ENCODE peak calls at places on chromosomes 16 and 17, in ten cellular contexts. Q is esophagus muscularis mucosa, U is psoas muscle, X is mesenchymal stem cell, V is ovary, A is transverse colon, G is NT2/D1, S is adipocyte, R is heart right ventricle, W is fibroblast of villous mesenchyme. B is an unnamed sample.

GRCh38 chr16:49019081-49019633 is 262.5 kb downstream of the CBLN1 start:
- DNase-seq in Q (no peak), U (no peak), X (no peak), V (no peak), A (no peak), G (no peak), S (no peak), R (no peak), W (no peak), B (no peak)

GRCh38 chr17:72182256-72182890 is 61.6 kb downstream of the SOX9 start:
- DNase-seq in Q (no peak), U (no peak), X (no peak), V (no peak), A (peak; percentile 20), G (peak; percentile 39), S (no peak), R (no peak), W (no peak), B (no peak)

GRCh38 chr16:78675312-78675711 is 575.9 kb downstream of the WWOX start:
- DNase-seq in Q (no peak), U (no peak), X (peak; percentile 93), V (no peak), A (no peak), G (no peak), S (no peak), R (no peak), W (peak; percentile 97), B (no peak)

GRCh38 chr16:66856801-66857200 is 12.6 kb downstream of the CA7 start:
- DNase-seq in Q (no peak), U (no peak), X (no peak), V (no peak), A (no peak), G (no peak), S (no peak), R (no peak), W (no peak), B (no peak)

GRCh38 chr17:44914698-44915271 is 515 bp downstream of the GFAP start:
- DNase-seq in Q (no peak), U (no peak), X (no peak), V (no peak), A (no peak), G (no peak), S (no peak), R (no peak), W (no peak), B (no peak)

GRCh38 chr16:27960619-27961295 is 102.8 kb downstream of the GSG1L start:
- DNase-seq in Q (no peak), U (no peak), X (no peak), V (no peak), A (no peak), G (no peak), S (no peak), R (no peak), W (no peak), B (no peak)

GRCh38 chr17:58153046-58153445 is 4.9 kb downstream of the OR4D1 start:
- DNase-seq in Q (no peak), U (no peak), X (no peak), V (no peak), A (peak; percentile 11), G (no peak), S (no peak), R (no peak), W (no peak), B (no peak)

GRCh38 chr16:57747496-57747895 is 11.9 kb downstream of the KATNB1 start:
- DNase-seq in Q (no peak), U (peak; percentile 24), X (no peak), V (no peak), A (no peak), G (no peak), S (no peak), R (no peak), W (no peak), B (no peak)

GRCh38 chr16:84138824-84139627 is 6.0 kb downstream of the HSDL1 start:
- DNase-seq in Q (no peak), U (peak; percentile 71), X (peak; percentile 66), V (no peak), A (no peak), G (no peak), S (peak; percentile 56), R (peak; percentile 24), W (peak; percentile 58), B (no peak)

GRCh38 chr17:66272699-66273390 is 29.6 kb upstream of the PRKCA start:
- DNase-seq in Q (no peak), U (no peak), X (peak; percentile 74), V (no peak), A (no peak), G (no peak), S (peak; percentile 78), R (no peak), W (peak; percentile 79), B (peak; percentile 49)

GRCh38 chr17:65270499-65270898 is 133.3 kb downstream of the RGS9 start:
- DNase-seq in Q (no peak), U (no peak), X (no peak), V (no peak), A (no peak), G (no peak), S (no peak), R (no peak), W (no peak), B (no peak)

GRCh38 chr16:53984936-53985335 is 281.0 kb downstream of the FTO start:
- DNase-seq in Q (no peak), U (no peak), X (no peak), V (no peak), A (no peak), G (no peak), S (no peak), R (no peak), W (no peak), B (no peak)

GRCh38 chr16:1550061-1550460 is 16.6 kb downstream of the TMEM204 start:
- DNase-seq in Q (no peak), U (no peak), X (no peak), V (no peak), A (no peak), G (no peak), S (no peak), R (no peak), W (no peak), B (no peak)

GRCh38 chr17:27340575-27340974 is 46.7 kb downstream of the WSB1 start:
- DNase-seq in Q (no peak), U (no peak), X (no peak), V (no peak), A (no peak), G (no peak), S (no peak), R (no peak), W (no peak), B (no peak)

GRCh38 chr17:27339836-27340550 is 46.1 kb downstream of the WSB1 start:
- DNase-seq in Q (no peak), U (no peak), X (no peak), V (no peak), A (no peak), G (no peak), S (no peak), R (no peak), W (no peak), B (no peak)

GRCh38 chr17:27338536-27338985 is 44.6 kb downstream of the WSB1 start:
- DNase-seq in Q (no peak), U (no peak), X (no peak), V (no peak), A (no peak), G (no peak), S (no peak), R (no peak), W (no peak), B (no peak)

GRCh38 chr17:27340990-27341595 is 47.2 kb downstream of the WSB1 start:
- DNase-seq in Q (no peak), U (no peak), X (no peak), V (no peak), A (no peak), G (no peak), S (no peak), R (no peak), W (no peak), B (no peak)

GRCh38 chr17:27339198-27339835 is 45.4 kb downstream of the WSB1 start:
- DNase-seq in Q (no peak), U (no peak), X (no peak), V (no peak), A (no peak), G (no peak), S (no peak), R (no peak), W (no peak), B (no peak)
- H3K4me3 ChIP-seq in Q (no peak overlapping the region), U (no peak overlapping the region), X (no peak overlapping the region), V (no peak overlapping the region), A (no peak overlapping the region), G (no peak overlapping the region), S (no peak overlapping the region), R (no peak overlapping the region), W (no peak overlapping the region), B (no peak overlapping the region)

DNA sequence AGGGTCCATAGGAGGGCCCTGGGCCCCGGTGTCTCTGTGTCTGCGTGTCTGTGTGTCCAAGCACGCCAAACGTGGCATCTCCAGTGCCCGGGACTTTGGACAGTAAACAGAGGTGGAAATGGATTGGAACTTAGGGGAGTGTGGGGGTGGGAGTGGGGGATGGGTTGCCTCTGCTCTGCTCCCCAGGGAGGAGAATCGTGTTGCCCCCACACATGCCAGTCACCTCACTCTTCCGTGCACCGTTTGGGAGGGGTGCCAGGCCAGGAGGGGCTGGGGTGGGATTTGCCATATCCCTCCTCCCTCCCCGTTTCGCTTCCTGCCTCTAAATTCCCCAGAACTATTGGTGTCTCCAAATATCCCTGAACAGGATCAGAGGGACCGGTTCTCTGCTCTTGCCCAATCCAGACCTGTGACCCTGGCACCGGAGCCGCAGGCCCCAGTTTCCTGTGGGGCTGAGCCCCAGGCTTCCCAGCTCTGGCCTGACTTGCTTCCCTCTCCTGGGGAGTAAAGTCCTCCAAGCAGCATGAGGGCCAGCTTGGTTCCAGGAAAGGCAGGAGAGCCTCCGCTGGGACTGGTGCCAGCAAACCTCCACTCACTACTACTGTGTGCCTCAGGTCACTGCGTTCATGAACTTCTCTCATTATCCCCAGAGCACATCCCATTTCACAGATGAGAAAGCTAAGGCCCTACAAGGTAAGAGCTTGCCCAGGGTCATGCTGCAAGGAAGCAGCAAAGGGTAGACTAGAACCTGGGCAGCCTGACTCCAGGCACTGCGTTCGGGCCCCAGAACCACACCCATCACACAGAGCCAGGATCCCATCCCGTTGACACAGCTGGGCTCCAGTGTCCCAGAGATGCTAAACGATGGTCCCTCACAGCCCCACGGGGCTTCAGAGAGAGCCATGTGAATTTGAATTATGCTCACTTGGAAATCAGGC is at the start of gene ASGR1:
- DNase-seq in Q (no peak), U (no peak), X (no peak), V (no peak), A (no peak), G (no peak), S (no peak), R (no peak), W (no peak), B (no peak)
- H3K4me3 ChIP-seq in Q (no peak within 1 kb of the TSS), U (no peak within 1 kb of the TSS), X (no peak within 1 kb of the TSS), V (no peak within 1 kb of the TSS), A (no peak within 1 kb of the TSS), G (peak within 1 kb of the TSS; percentile 49), S (no peak within 1 kb of the TSS), R (no peak within 1 kb of the TSS), W (no peak within 1 kb of the TSS), B (no peak within 1 kb of the TSS)

GRCh38 chr16:3092501-3092991 is 6.5 kb downstream of the ZSCAN10 start:
- DNase-seq in Q (no peak), U (peak; percentile 36), X (no peak), V (no peak), A (no peak), G (no peak), S (no peak), R (no peak), W (no peak), B (no peak)
- H3K4me3 ChIP-seq in Q (no peak overlapping the region), U (no peak overlapping the region), X (no peak overlapping the region), V (no peak overlapping the region), A (no peak overlapping the region), G (no peak overlapping the region), S (no peak overlapping the region), R (no peak overlapping the region), W (no peak overlapping the region), B (no peak overlapping the region)

GRCh38 chr16:89442588-89442987 is 47.8 kb downstream of the ANKRD11 start:
- DNase-seq in Q (no peak), U (no peak), X (no peak), V (no peak), A (no peak), G (no peak), S (no peak), R (no peak), W (peak; percentile 38), B (no peak)
- H3K4me3 ChIP-seq in Q (no peak overlapping the region), U (peak overlapping the region; percentile 10), X (peak overlapping the region; percentile 54), V (peak overlapping the region; percentile 9), A (no peak overlapping the region), G (no peak overlapping the region), S (peak overlapping the region; percentile 73), R (no peak overlapping the region), W (no peak overlapping the region), B (no peak overlapping the region)